ENCODE peak calls at places on chromosome 18, in ten cellular contexts. O is activated CD4-positive, alpha-beta T cell treated with anti-CD3 and anti-CD28 coated beads for 24 hours; U is mesendoderm; R is stimulated activated CD8-positive, alpha-beta memory T cell treated with anti-CD3 and anti-CD28 coated beads, Interleukin-2, amount 100 ng/mL, for 48 hours; M is MG63; E is HuH-7.5; F is fibroblast of mammary gland; A is choroid plexus epithelial cell; D is K562; C is GM23338. W is an unnamed sample.

GRCh38 chr18:58257461-58257860 is 213.4 kb downstream of the NEDD4L start:
- DNase-seq in O (no peak), U (no peak), R (no peak), M (peak), E (no peak), F (peak), A (peak), D (peak), C (no peak), W (no peak)

GRCh38 chr18:71784777-71785176 is 759.4 kb downstream of the CBLN2 start:
- DNase-seq in O (no peak), U (peak), R (no peak), M (no peak), E (no peak), F (peak), A (peak), D (peak), C (peak), W (no peak)

GRCh38 chr18:2627821-2628276 is 27.7 kb upstream of the SMCHD1 start:
- DNase-seq in O (no peak), U (no peak), R (no peak), M (no peak), E (no peak), F (peak), A (peak), D (no peak), C (no peak), W (no peak)

GRCh38 chr18:76421291-76422078 is 73.6 kb downstream of the ZNF516 start:
- DNase-seq in O (no peak), U (no peak), R (no peak), M (no peak), E (no peak), F (no peak), A (no peak), D (no peak), C (no peak), W (peak)

GRCh38 chr18:52387246-52387645 is 47.2 kb downstream of the DCC start:
- DNase-seq in O (no peak), U (no peak), R (no peak), M (no peak), E (no peak), F (no peak), A (no peak), D (no peak), C (no peak), W (no peak)

GRCh38 chr18:58105206-58105907 is 61.3 kb downstream of the NEDD4L start:
- DNase-seq in O (no peak), U (no peak), R (no peak), M (peak), E (no peak), F (no peak), A (peak), D (no peak), C (no peak), W (no peak)

GRCh38 chr18:59460060-59460395 is 101.0 kb upstream of the LMAN1 start:
- DNase-seq in O (no peak), U (peak), R (no peak), M (no peak), E (no peak), F (no peak), A (peak), D (no peak), C (peak), W (no peak)

GRCh38 chr18:21004721-21005120 is 106.9 kb downstream of the ROCK1 start:
- DNase-seq in O (no peak), U (no peak), R (no peak), M (no peak), E (no peak), F (peak), A (peak), D (no peak), C (no peak), W (no peak)

GRCh38 chr18:47260138-47260923 is 8.9 kb upstream of the SKOR2 start:
- DNase-seq in O (no peak), U (peak), R (no peak), M (peak), E (peak), F (peak), A (peak), D (peak), C (peak), W (peak)

GRCh38 chr18:79779021-79779699 is 18.6 kb upstream of the KCNG2 start:
- DNase-seq in O (no peak), U (no peak), R (no peak), M (no peak), E (no peak), F (no peak), A (no peak), D (no peak), C (no peak), W (no peak)

GRCh38 chr18:56955490-56955889 is 191.4 kb upstream of the BOD1L2 start:
- DNase-seq in O (no peak), U (no peak), R (no peak), M (no peak), E (no peak), F (no peak), A (no peak), D (no peak), C (no peak), W (no peak)

W was measured in stomach.